ENCODE peak calls at places on chromosomes 1 and 21, in four cellular contexts. One of them, this sample, is unnamed.

GRCh38 chr1:44590475-44590874 is 83.8 kb downstream of the TMEM53 start:
- DNase-seq in GM12878: no peak
- DNase-seq in body of pancreas: no peak
- DNase-seq in tibial nerve: no peak
- DNase-seq in this sample: no peak

GRCh38 chr1:159924791-159925712 is at the start of gene TAGLN2:
- DNase-seq in GM12878: peak
- DNase-seq in tibial nerve: peak
- DNase-seq in body of pancreas: peak
- DNase-seq in this sample: peak

GRCh38 chr1:90723561-90724108 is 6.5 kb upstream of the BARHL2 start:
- DNase-seq in GM12878: no peak
- DNase-seq in tibial nerve: no peak
- DNase-seq in body of pancreas: no peak
- DNase-seq in this sample: peak

GRCh38 chr1:72547412-72547811 is 265.1 kb upstream of the NEGR1 start:
- DNase-seq in tibial nerve: no peak
- DNase-seq in GM12878: no peak
- DNase-seq in body of pancreas: no peak
- DNase-seq in this sample: no peak

GRCh38 chr1:109947582-109948284 is 36.8 kb upstream of the AHCYL1 start:
- DNase-seq in GM12878: no peak
- DNase-seq in tibial nerve: no peak
- DNase-seq in body of pancreas: no peak
- DNase-seq in this sample: no peak

GRCh38 chr1:66239834-66240233 is 294.1 kb upstream of the SGIP1 start:
- DNase-seq in GM12878: no peak
- DNase-seq in body of pancreas: no peak
- DNase-seq in tibial nerve: no peak
- DNase-seq in this sample: peak

GRCh38 chr21:42505090-42505726 is 8.4 kb upstream of the SLC37A1 start:
- DNase-seq in tibial nerve: no peak
- DNase-seq in body of pancreas: no peak
- DNase-seq in GM12878: peak
- DNase-seq in this sample: no peak

GRCh38 chr1:54926955-54927354 is 40.0 kb upstream of the DHCR24 start:
- DNase-seq in body of pancreas: no peak
- DNase-seq in tibial nerve: no peak
- DNase-seq in GM12878: no peak
- DNase-seq in this sample: no peak

GRCh38 chr1:117661027-117661426 is 55.2 kb downstream of the TENT5C start:
- DNase-seq in body of pancreas: no peak
- DNase-seq in GM12878: no peak
- DNase-seq in tibial nerve: no peak
- DNase-seq in this sample: no peak

GRCh38 chr1:232904566-232904965 is 45.8 kb upstream of the NTPCR start:
- DNase-seq in GM12878: no peak
- DNase-seq in body of pancreas: no peak
- DNase-seq in tibial nerve: no peak
- DNase-seq in this sample: peak

GRCh38 chr1:65377496-65378268 is 42.8 kb upstream of the LEPR start:
- DNase-seq in GM12878: no peak
- DNase-seq in body of pancreas: no peak
- DNase-seq in tibial nerve: no peak
- DNase-seq in this sample: peak

GRCh38 chr1:25796807-25797458 is 3.1 kb upstream of the SELENON start:
- DNase-seq in tibial nerve: peak
- DNase-seq in body of pancreas: peak
- DNase-seq in GM12878: no peak
- DNase-seq in this sample: peak

GRCh38 chr1:87104945-87105344 is 190.5 kb downstream of the HS2ST1 start:
- DNase-seq in body of pancreas: no peak
- DNase-seq in tibial nerve: no peak
- DNase-seq in GM12878: no peak
- DNase-seq in this sample: no peak

GRCh38 chr1:16420719-16421118 is 16.5 kb downstream of the SPATA21 start:
- DNase-seq in body of pancreas: no peak
- DNase-seq in GM12878: peak
- DNase-seq in tibial nerve: no peak
- DNase-seq in this sample: no peak

GRCh38 chr1:63878914-63879313 is 105.1 kb downstream of the ROR1 start:
- DNase-seq in tibial nerve: no peak
- DNase-seq in GM12878: no peak
- DNase-seq in body of pancreas: no peak
- DNase-seq in this sample: no peak

GRCh38 chr1:107648071-107648470 is 316.9 kb downstream of the VAV3 start:
- DNase-seq in tibial nerve: no peak
- DNase-seq in body of pancreas: no peak
- DNase-seq in GM12878: no peak
- DNase-seq in this sample: no peak

GRCh38 chr1:165894591-165894990 is 67.2 kb downstream of the UCK2 start:
- DNase-seq in tibial nerve: no peak
- DNase-seq in GM12878: no peak
- DNase-seq in body of pancreas: no peak
- DNase-seq in this sample: peak

GRCh38 chr21:14056771-14057191 is 154.0 kb downstream of the LIPI start:
- DNase-seq in tibial nerve: no peak
- DNase-seq in GM12878: no peak
- DNase-seq in body of pancreas: no peak
- DNase-seq in this sample: no peak

GRCh38 chr21:38082936-38083335 is 166.7 kb upstream of the KCNJ6 start:
- DNase-seq in GM12878: no peak
- DNase-seq in tibial nerve: no peak
- DNase-seq in body of pancreas: no peak
- DNase-seq in this sample: no peak

GRCh38 chr1:37811027-37811655 is 3.1 kb upstream of the YRDC start:
- DNase-seq in tibial nerve: peak
- DNase-seq in body of pancreas: peak
- DNase-seq in GM12878: no peak
- DNase-seq in this sample: peak

GRCh38 chr21:31354604-31355443 is 10.8 kb upstream of the TIAM1 start:
- DNase-seq in body of pancreas: no peak
- DNase-seq in GM12878: peak
- DNase-seq in tibial nerve: no peak
- DNase-seq in this sample: no peak

GRCh38 chr1:221117548-221117951 is 238.3 kb downstream of the HLX start:
- DNase-seq in body of pancreas: peak
- DNase-seq in GM12878: no peak
- DNase-seq in tibial nerve: peak
- DNase-seq in this sample: no peak

GRCh38 chr1:12434174-12434573 is 183.8 kb downstream of the DHRS3 start:
- DNase-seq in body of pancreas: no peak
- DNase-seq in GM12878: peak
- DNase-seq in tibial nerve: no peak
- DNase-seq in this sample: no peak

GRCh38 chr1:98316286-98316685 is 345.2 kb upstream of the SNX7 start:
- DNase-seq in GM12878: no peak
- DNase-seq in tibial nerve: no peak
- DNase-seq in body of pancreas: no peak
- DNase-seq in this sample: no peak

GRCh38 chr21:20572582-20572981 is 425.6 kb upstream of the NCAM2 start:
- DNase-seq in GM12878: no peak
- DNase-seq in body of pancreas: no peak
- DNase-seq in tibial nerve: no peak
- DNase-seq in this sample: no peak

GRCh38 chr1:203476223-203476622 is 617 bp downstream of the PRELP start:
- DNase-seq in GM12878: no peak
- DNase-seq in tibial nerve: no peak
- DNase-seq in body of pancreas: no peak
- DNase-seq in this sample: no peak

GRCh38 chr21:36834192-36834591 is 132.3 kb downstream of the HLCS start:
- DNase-seq in body of pancreas: no peak
- DNase-seq in GM12878: no peak
- DNase-seq in tibial nerve: no peak
- DNase-seq in this sample: no peak

GRCh38 chr1:232143315-232143886 is 486.5 kb downstream of the SIPA1L2 start:
- DNase-seq in body of pancreas: no peak
- DNase-seq in GM12878: no peak
- DNase-seq in tibial nerve: no peak
- DNase-seq in this sample: no peak

GRCh38 chr1:157849229-157849875 is 7.7 kb upstream of the CD5L start:
- DNase-seq in tibial nerve: no peak
- DNase-seq in GM12878: no peak
- DNase-seq in body of pancreas: no peak
- DNase-seq in this sample: no peak

GRCh38 chr21:45152265-45152746 is 77.9 kb downstream of the ADARB1 start:
- DNase-seq in body of pancreas: no peak
- DNase-seq in tibial nerve: no peak
- DNase-seq in GM12878: no peak
- DNase-seq in this sample: peak

GRCh38 chr1:228298471-228298870 is 90.6 kb downstream of the OBSCN start:
- DNase-seq in body of pancreas: no peak
- DNase-seq in tibial nerve: no peak
- DNase-seq in GM12878: no peak
- DNase-seq in this sample: no peak

GRCh38 chr1:165303415-165303814 is 53.1 kb downstream of the LMX1A start:
- DNase-seq in tibial nerve: no peak
- DNase-seq in body of pancreas: no peak
- DNase-seq in GM12878: no peak
- DNase-seq in this sample: no peak

GRCh38 chr1:109802136-109802900 is 38.6 kb upstream of the EPS8L3 start:
- DNase-seq in GM12878: no peak
- DNase-seq in body of pancreas: no peak
- DNase-seq in tibial nerve: no peak
- DNase-seq in this sample: no peak

GRCh38 chr1:95111014-95111413 is 6.1 kb upstream of the TLCD4 start:
- DNase-seq in body of pancreas: no peak
- DNase-seq in tibial nerve: no peak
- DNase-seq in GM12878: no peak
- DNase-seq in this sample: peak

GRCh38 chr1:95113684-95114083 is 3.5 kb upstream of the TLCD4 start:
- DNase-seq in body of pancreas: no peak
- DNase-seq in GM12878: no peak
- DNase-seq in tibial nerve: no peak
- DNase-seq in this sample: peak

GRCh38 chr1:95108792-95109191 is 8.4 kb upstream of the TLCD4 start:
- DNase-seq in GM12878: no peak
- DNase-seq in body of pancreas: no peak
- DNase-seq in tibial nerve: no peak
- DNase-seq in this sample: no peak
- TF ChIP-seq POLR2A in GM12878: no peak
- TF ChIP-seq POLR2A in body of pancreas: no peak
- TF ChIP-seq POLR2A in tibial nerve: no peak
- TF ChIP-seq POLR2A in this sample: no peak

DNA sequence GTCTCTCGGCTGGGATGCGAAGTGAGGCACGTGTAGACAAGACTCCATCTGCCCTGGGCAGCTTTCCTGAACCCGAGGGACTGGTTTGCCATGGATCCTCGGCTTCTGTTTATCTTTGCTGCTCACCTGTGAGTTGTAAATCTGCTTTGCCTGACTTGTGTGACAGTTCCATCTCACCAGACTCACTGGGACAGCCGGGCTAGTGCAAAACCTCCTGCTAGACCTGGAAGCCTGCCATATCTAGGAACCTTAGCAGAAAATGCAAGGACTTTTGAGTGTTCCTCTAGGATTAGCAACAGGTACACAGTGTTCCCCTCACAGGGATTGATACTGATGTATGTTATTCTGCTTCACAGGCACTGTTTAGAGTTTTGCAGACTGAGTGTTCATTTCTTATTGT is 218.6 kb downstream of the URB2 start:
- DNase-seq in body of pancreas: peak
- DNase-seq in GM12878: no peak
- DNase-seq in tibial nerve: no peak
- DNase-seq in this sample: no peak
- TF ChIP-seq POLR2A in body of pancreas: no peak
- TF ChIP-seq POLR2A in GM12878: no peak
- TF ChIP-seq POLR2A in tibial nerve: no peak
- TF ChIP-seq POLR2A in this sample: no peak

GRCh38 chr1:149887456-149888159 is 11.8 kb upstream of the BOLA1 start:
- DNase-seq in tibial nerve: peak
- DNase-seq in GM12878: peak
- DNase-seq in body of pancreas: peak
- DNase-seq in this sample: peak
- TF ChIP-seq POLR2A in tibial nerve: peak
- TF ChIP-seq POLR2A in GM12878: peak
- TF ChIP-seq POLR2A in body of pancreas: peak
- TF ChIP-seq POLR2A in this sample: peak

DNA sequence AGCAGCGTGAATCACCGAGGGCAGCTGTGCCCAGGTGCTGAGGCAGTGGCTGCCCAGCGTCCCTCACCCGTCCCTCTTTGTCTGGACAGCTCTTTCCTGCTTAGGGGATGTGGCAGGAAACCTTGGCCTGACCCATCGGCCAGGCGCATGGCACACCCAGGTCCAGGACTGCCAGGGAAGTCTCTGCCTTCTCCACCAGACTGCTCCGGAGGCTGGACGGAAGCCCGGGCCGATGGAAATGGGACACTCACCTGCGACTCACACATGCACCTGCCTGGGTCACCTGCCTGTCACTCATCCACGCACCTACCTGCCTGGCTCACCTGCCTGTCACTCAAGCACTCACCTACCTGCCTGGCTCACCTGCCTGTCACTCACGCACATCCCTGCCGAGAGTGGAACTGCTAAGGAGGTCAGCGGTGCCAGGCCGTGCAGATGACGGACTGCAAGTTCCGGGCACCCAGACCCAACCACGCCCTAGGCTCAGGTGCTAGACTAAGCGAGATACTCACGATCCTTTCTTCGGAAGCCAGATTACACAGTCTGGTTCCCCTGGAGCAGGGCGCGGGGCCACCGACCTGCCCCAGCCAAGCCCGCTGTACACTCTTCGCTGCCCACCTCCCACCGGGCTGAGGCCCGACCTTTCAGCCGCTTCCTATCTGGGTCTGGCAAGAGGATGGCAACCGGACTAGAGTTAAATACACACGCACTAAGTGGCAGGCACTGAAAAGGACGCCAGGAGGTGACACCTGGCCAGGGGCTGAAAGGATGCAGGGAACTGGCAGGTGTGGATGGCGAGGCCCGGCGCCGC is 1.1 kb downstream of the UBE2J2 start:
- DNase-seq in body of pancreas: peak
- DNase-seq in tibial nerve: no peak
- DNase-seq in GM12878: no peak
- DNase-seq in this sample: no peak
- TF ChIP-seq POLR2A in body of pancreas: peak
- TF ChIP-seq POLR2A in tibial nerve: no peak
- TF ChIP-seq POLR2A in GM12878: peak
- TF ChIP-seq POLR2A in this sample: no peak

GRCh38 chr1:21496063-21496462 is 13.2 kb upstream of the ALPL start:
- DNase-seq in GM12878: no peak
- DNase-seq in body of pancreas: no peak
- DNase-seq in tibial nerve: no peak
- DNase-seq in this sample: no peak
- TF ChIP-seq POLR2A in GM12878: no peak
- TF ChIP-seq POLR2A in body of pancreas: no peak
- TF ChIP-seq POLR2A in tibial nerve: no peak
- TF ChIP-seq POLR2A in this sample: no peak

This sample was measured in erythroblast.